ENCODE peak calls at places on chromosome 3, in nine cellular contexts. Z is MV-4-11, F is NCI-H748 treated with DMSO at 0.1 percent for 48 hours, Y is fibroblast of mammary gland, T is PC-3, R is T follicular helper cell, H is NCI-H1105, C is anterior cingulate cortex, J is substantia nigra. B is an unnamed sample.

GRCh38 chr3:140068512-140068911 is 133.5 kb downstream of the CLSTN2 start:
- DNase-seq in Z (no peak), H (no peak), R (no peak), J (no peak), C (no peak), F (no peak), Y (no peak), T (no peak), B (no peak)

GRCh38 chr3:141407043-141407442 is 38.7 kb downstream of the ZBTB38 start:
- DNase-seq in Z (no peak), J (no peak), C (no peak), R (no peak), F (no peak), H (no peak), T (no peak), Y (peak; percentile 99), B (peak; percentile 55)

GRCh38 chr3:53150247-53151085 is 10.5 kb upstream of the PRKCD start:
- DNase-seq in T (peak; percentile 96), C (no peak), R (no peak), H (no peak), Y (peak; percentile 82), F (no peak), Z (no peak), J (no peak), B (no peak)

GRCh38 chr3:188608401-188608800 is 454.4 kb downstream of the LPP start:
- DNase-seq in F (no peak), C (no peak), T (no peak), Z (no peak), Y (no peak), R (no peak), J (no peak), H (no peak), B (no peak)

GRCh38 chr3:126546013-126546412 is 12.7 kb downstream of the C3orf22 start:
- DNase-seq in C (no peak), H (no peak), F (no peak), R (no peak), Z (no peak), Y (no peak), J (no peak), T (no peak), B (peak; percentile 11)

GRCh38 chr3:108125550-108126071 is 34.8 kb upstream of the CD47 start:
- DNase-seq in Y (no peak), J (no peak), T (no peak), C (no peak), F (peak; percentile 42), H (peak; percentile 79), Z (no peak), R (peak; percentile 56), B (no peak)

GRCh38 chr3:127820221-127820870 is 2.0 kb downstream of the MGLL start:
- DNase-seq in Y (peak; percentile 40), T (no peak), F (no peak), R (no peak), Z (peak; percentile 39), H (no peak), J (no peak), C (no peak), B (no peak)

GRCh38 chr3:25663324-25664065 is 1.2 kb downstream of the TOP2B start:
- DNase-seq in T (peak; percentile 52), F (peak; percentile 14), C (no peak), H (peak; percentile 21), Y (peak; percentile 25), J (no peak), R (peak; percentile 14), Z (peak; percentile 51), B (no peak)

GRCh38 chr3:106140471-106140870 is 271.7 kb upstream of the CBLB start:
- DNase-seq in Z (no peak), H (no peak), T (peak; percentile 79), F (no peak), Y (no peak), R (no peak), J (no peak), C (no peak), B (no peak)

GRCh38 chr3:176262071-176262470 is 935.2 kb downstream of the TBL1XR1 start:
- DNase-seq in Z (no peak), C (no peak), T (no peak), Y (no peak), H (no peak), R (no peak), J (no peak), F (no peak), B (no peak)

GRCh38 chr3:71421820-71422566 is 161.5 kb downstream of the FOXP1 start:
- DNase-seq in C (no peak), T (no peak), Y (no peak), F (no peak), J (no peak), R (no peak), Z (peak; percentile 39), H (no peak), B (no peak)

GRCh38 chr3:38648659-38649499 is 608 bp downstream of the SCN5A start:
- DNase-seq in F (no peak), T (no peak), Z (no peak), C (no peak), R (no peak), J (no peak), H (no peak), Y (no peak), B (no peak)

GRCh38 chr3:195450731-195451229 is 8.0 kb upstream of the ACAP2 start:
- DNase-seq in C (no peak), Y (peak; percentile 83), F (no peak), Z (peak; percentile 58), J (no peak), T (no peak), R (no peak), H (no peak), B (no peak)

B was measured in omental fat pad.